ENCODE peak calls at places on chromosomes 4 and X, in eight cellular contexts. L is iris pigment epithelial cell, R is NCI-H1436, F is ecto neural progenitor cell, T is stromal cell of bone marrow, H is HEK293T, G is GDM1, Z is M059J. D is an unnamed sample.

GRCh38 chrX:15815779-15816452 is 25.6 kb downstream of the ZRSR2 start:
- DNase-seq in L (peak), R (no peak), F (no peak), T (no peak), H (peak), G (no peak), Z (peak), D (peak)

GRCh38 chr4:27062256-27062655 is 201.6 kb downstream of the STIM2 start:
- DNase-seq in L (no peak), R (no peak), F (no peak), T (no peak), H (no peak), G (no peak), Z (no peak), D (no peak)

GRCh38 chr4:123748806-123749205 is 352.2 kb downstream of the SPRY1 start:
- DNase-seq in L (no peak), R (no peak), F (no peak), T (no peak), H (no peak), G (no peak), Z (no peak), D (no peak)

GRCh38 chrX:15349046-15349445 is 13.7 kb upstream of the PIGA start:
- DNase-seq in L (peak), R (peak), F (peak), T (peak), H (peak), G (peak), Z (peak), D (peak)

GRCh38 chrX:73267206-73267605 is 52.6 kb upstream of the NAP1L2 start:
- DNase-seq in L (no peak), R (no peak), F (no peak), T (no peak), H (no peak), G (no peak), Z (no peak), D (no peak)

GRCh38 chr4:71266090-71266794 is 72.6 kb upstream of the SLC4A4 start:
- DNase-seq in L (peak), R (no peak), F (no peak), T (peak), H (no peak), G (no peak), Z (peak), D (no peak)

GRCh38 chr4:61385302-61385701 is 185.2 kb downstream of the ADGRL3 start:
- DNase-seq in L (no peak), R (no peak), F (no peak), T (no peak), H (no peak), G (no peak), Z (no peak), D (no peak)

GRCh38 chr4:88457307-88458090 is 580 bp downstream of the HERC5 start:
- DNase-seq in L (peak), R (no peak), F (peak), T (no peak), H (peak), G (no peak), Z (peak), D (no peak)

GRCh38 chr4:180217070-180217469 is 2026.1 kb upstream of the TENM3 start:
- DNase-seq in L (no peak), R (no peak), F (no peak), T (no peak), H (no peak), G (no peak), Z (no peak), D (no peak)

GRCh38 chrX:109485470-109486340 is 3.8 kb upstream of the GUCY2F start:
- DNase-seq in L (peak), R (peak), F (peak), T (peak), H (peak), G (peak), Z (peak), D (peak)

GRCh38 chrX:50471390-50471789 is 765 bp upstream of the DGKK start:
- DNase-seq in L (no peak), R (no peak), F (peak), T (no peak), H (no peak), G (no peak), Z (no peak), D (no peak)

GRCh38 chrX:46327229-46328081 is 217.8 kb downstream of the ZNF674 start:
- DNase-seq in L (peak), R (no peak), F (peak), T (no peak), H (no peak), G (no peak), Z (peak), D (no peak)

GRCh38 chrX:19350831-19351447 is 7.2 kb downstream of the PDHA1 start:
- DNase-seq in L (no peak), R (no peak), F (no peak), T (no peak), H (no peak), G (no peak), Z (no peak), D (peak)

GRCh38 chrX:16914058-16914457 is 32.4 kb upstream of the REPS2 start:
- DNase-seq in L (no peak), R (no peak), F (no peak), T (no peak), H (no peak), G (peak), Z (no peak), D (no peak)

GRCh38 chr4:94827481-94828110 is 69.8 kb downstream of the BMPR1B start:
- DNase-seq in L (peak), R (no peak), F (no peak), T (peak), H (no peak), G (no peak), Z (peak), D (no peak)

GRCh38 chrX:103248553-103248952 is 6.4 kb downstream of the TCEAL8 start:
- DNase-seq in L (peak), R (no peak), F (no peak), T (no peak), H (no peak), G (no peak), Z (peak), D (peak)

GRCh38 chrX:47629419-47630210 is at the start of gene CFP:
- DNase-seq in L (no peak), R (no peak), F (no peak), T (no peak), H (no peak), G (peak), Z (no peak), D (no peak)

GRCh38 chr4:121182296-121182695 is 18.2 kb upstream of the TNIP3 start:
- DNase-seq in L (peak), R (no peak), F (no peak), T (no peak), H (no peak), G (no peak), Z (peak), D (peak)

GRCh38 chr4:91198951-91199350 is 1071.8 kb downstream of the CCSER1 start:
- DNase-seq in L (peak), R (no peak), F (no peak), T (no peak), H (no peak), G (no peak), Z (peak), D (no peak)

GRCh38 chrX:111465664-111466063 is 45.8 kb upstream of the SERTM2 start:
- DNase-seq in L (no peak), R (no peak), F (no peak), T (no peak), H (no peak), G (no peak), Z (no peak), D (no peak)

GRCh38 chr4:110663738-110664444 is 41.0 kb upstream of the PITX2 start:
- DNase-seq in L (peak), R (no peak), F (no peak), T (peak), H (no peak), G (no peak), Z (peak), D (no peak)

GRCh38 chr4:28350485-28350884 is 1489.8 kb downstream of the STIM2 start:
- DNase-seq in L (peak), R (no peak), F (no peak), T (peak), H (no peak), G (no peak), Z (peak), D (no peak)

GRCh38 chr4:6996481-6996880 is 46.7 kb upstream of the TADA2B start:
- DNase-seq in L (no peak), R (no peak), F (no peak), T (no peak), H (no peak), G (no peak), Z (no peak), D (no peak)